ENCODE peak calls at places on chromosome 3, in four cellular contexts. L is NCI-H510A treated with DMSO at 0.1 percent for 48 hours; V is stimulated activated CD8-positive, alpha-beta memory T cell treated with anti-CD3 and anti-CD28 coated beads, Interleukin-12 subunit alpha, Interleukin-12 subunit beta, amount 100 ng/mL, for 4 hours; C is fibroblast of lung. Q is an unnamed sample.

GRCh38 chr3:63864008-63864871 is 573 bp downstream of the ATXN7 start:
- DNase-seq in C (no peak), V (peak; percentile 45), L (peak; percentile 29), Q (peak; percentile 27)

GRCh38 chr3:190444576-190445145 is 5.0 kb downstream of the TMEM207 start:
- DNase-seq in C (no peak), V (no peak), L (no peak), Q (no peak)

GRCh38 chr3:33658971-33659848 is 58.8 kb downstream of the CLASP2 start:
- DNase-seq in V (no peak), C (peak; percentile 95), L (peak; percentile 50), Q (peak; percentile 95)

GRCh38 chr3:53495091-53495517 is 693 bp downstream of the CACNA1D start:
- DNase-seq in C (no peak), V (no peak), L (no peak), Q (no peak)

GRCh38 chr3:12139111-12139511 is 19.6 kb downstream of the TIMP4 start:
- DNase-seq in V (no peak), L (no peak), C (peak; percentile 87), Q (peak; percentile 73)

GRCh38 chr3:119311191-119311925 is 17.2 kb downstream of the ARHGAP31 start:
- DNase-seq in V (no peak), L (no peak), C (peak; percentile 55), Q (peak; percentile 91)

GRCh38 chr3:13141183-13141582 is 68.0 kb upstream of the IQSEC1 start:
- DNase-seq in C (no peak), V (no peak), L (no peak), Q (no peak)

GRCh38 chr3:101049532-101049931 is 56.3 kb upstream of the ABI3BP start:
- DNase-seq in V (no peak), L (no peak), C (no peak), Q (no peak)

GRCh38 chr3:124267406-124267805 is 275.5 kb upstream of the ROPN1 start:
- DNase-seq in C (no peak), L (no peak), V (no peak), Q (no peak)

GRCh38 chr3:108602249-108602934 is 12.9 kb downstream of the DZIP3 start:
- DNase-seq in L (no peak), V (no peak), C (no peak), Q (no peak)

GRCh38 chr3:129375099-129375498 is 53.3 kb downstream of the EFCAB12 start:
- DNase-seq in V (no peak), L (no peak), C (no peak), Q (no peak)

GRCh38 chr3:157098823-157099185 is 61.1 kb downstream of the CCNL1 start:
- DNase-seq in V (no peak), C (peak; percentile 79), L (no peak), Q (peak; percentile 65)

GRCh38 chr3:173109143-173109542 is 31.9 kb downstream of the SPATA16 start:
- DNase-seq in V (no peak), C (no peak), L (no peak), Q (no peak)

GRCh38 chr3:133662256-133662773 is 574 bp upstream of the TOPBP1 start:
- DNase-seq in C (peak; percentile 17), V (no peak), L (peak; percentile 22), Q (peak; percentile 47)

GRCh38 chr3:111715911-111716523 is 120.9 kb upstream of the ZBED2 start:
- DNase-seq in V (no peak), L (no peak), C (peak; percentile 51), Q (peak; percentile 46)

GRCh38 chr3:138114431-138114918 is 933 bp downstream of the DZIP1L start:
- DNase-seq in L (no peak), C (peak; percentile 35), V (no peak), Q (peak; percentile 58)

GRCh38 chr3:47612879-47613278 is 34.2 kb upstream of the CSPG5 start:
- DNase-seq in V (no peak), L (no peak), C (no peak), Q (no peak)

GRCh38 chr3:67202053-67202452 is 203.9 kb downstream of the KBTBD8 start:
- DNase-seq in L (no peak), V (no peak), C (no peak), Q (no peak)

GRCh38 chr3:127822166-127822835 is at the start of gene MGLL:
- DNase-seq in C (peak; percentile 44), L (no peak), V (no peak), Q (peak; percentile 76)

Q was measured in mesenchymal stem cell.